ENCODE peak calls at places on chromosomes 4 and X, in nine cellular contexts. Q is astrocyte, P is PC-9, O is adrenal gland, B is colonic mucosa, J is tibial nerve, S is tibial artery, V is HepG2, Y is HCT116. E is an unnamed sample.

GRCh38 chrX:78746496-78746895 is 1.0 kb upstream of the LPAR4 start:
- DNase-seq in O (no peak), V (no peak), Q (no peak), B (no peak), J (no peak), P (no peak), S (no peak), Y (no peak), E (no peak)

GRCh38 chr4:159516556-159516955 is 413.7 kb downstream of the RAPGEF2 start:
- DNase-seq in S (no peak), Q (peak; percentile 76), V (no peak), B (no peak), J (no peak), P (no peak), Y (no peak), O (no peak), E (no peak)

GRCh38 chr4:87121332-87122065 is 98.9 kb downstream of the KLHL8 start:
- DNase-seq in P (no peak), V (no peak), B (no peak), Q (peak; percentile 61), S (no peak), Y (no peak), O (no peak), J (no peak), E (no peak)

GRCh38 chr4:72326692-72327632 is 242.1 kb downstream of the ADAMTS3 start:
- DNase-seq in Q (peak; percentile 25), V (peak; percentile 33), J (no peak), O (no peak), S (no peak), P (no peak), Y (peak; percentile 8), B (no peak), E (no peak)

GRCh38 chr4:15006416-15007024 is 4.2 kb downstream of the CPEB2 start:
- DNase-seq in Q (peak; percentile 10), J (no peak), O (no peak), Y (no peak), V (no peak), S (no peak), B (no peak), P (no peak), E (no peak)

GRCh38 chr4:75698162-75698962 is 25.2 kb upstream of the G3BP2 start:
- DNase-seq in P (no peak), Q (no peak), Y (no peak), B (no peak), O (no peak), S (no peak), J (no peak), V (no peak), E (no peak)

GRCh38 chrX:2708016-2708415 is 16.9 kb downstream of the CD99 start:
- DNase-seq in B (no peak), Y (no peak), V (no peak), O (no peak), S (no peak), Q (no peak), J (no peak), P (no peak), E (no peak)

GRCh38 chr4:16897991-16898827 is at the start of gene LDB2:
- DNase-seq in Y (no peak), O (peak; percentile 53), S (peak; percentile 80), V (no peak), B (peak; percentile 32), Q (peak; percentile 91), J (peak; percentile 72), P (no peak), E (no peak)

GRCh38 chr4:57110635-57111546 is 706 bp upstream of the IGFBP7 start:
- DNase-seq in Q (peak; percentile 80), B (peak; percentile 29), S (peak; percentile 79), P (no peak), O (no peak), V (no peak), Y (no peak), J (peak; percentile 48), E (peak; percentile 72)

GRCh38 chrX:42869659-42870476 is 91.9 kb upstream of the PPP1R2C start:
- DNase-seq in Y (no peak), O (no peak), V (no peak), P (no peak), B (no peak), Q (no peak), S (no peak), J (no peak), E (no peak)

GRCh38 chr4:180828455-180829018 is 1414.7 kb upstream of the TENM3 start:
- DNase-seq in P (no peak), Q (peak; percentile 48), B (no peak), S (no peak), Y (peak; percentile 69), J (peak; percentile 59), V (peak; percentile 25), O (peak; percentile 42), E (no peak)

GRCh38 chr4:19382993-19383392 is 868.7 kb upstream of the SLIT2 start:
- DNase-seq in Q (peak; percentile 31), B (no peak), P (no peak), V (no peak), S (no peak), O (no peak), J (no peak), Y (no peak), E (no peak)

GRCh38 chr4:70559216-70559830 is 32.7 kb upstream of the AMBN start:
- DNase-seq in P (no peak), J (peak; percentile 67), Y (peak; percentile 35), V (peak; percentile 67), Q (peak; percentile 12), S (no peak), O (peak; percentile 35), B (peak; percentile 34), E (no peak)

GRCh38 chrX:63508668-63509067 is 157.5 kb upstream of the SPIN4 start:
- DNase-seq in Q (no peak), V (no peak), P (no peak), S (no peak), J (no peak), Y (no peak), B (no peak), O (no peak), E (no peak)

GRCh38 chr4:31007858-31008257 is 287.7 kb downstream of the PCDH7 start:
- DNase-seq in Q (no peak), P (no peak), S (no peak), V (no peak), J (no peak), Y (no peak), O (no peak), B (no peak), E (no peak)

GRCh38 chrX:119759333-119759766 is 962 bp downstream of the SOWAHD start:
- DNase-seq in Y (no peak), B (no peak), Q (no peak), V (no peak), S (no peak), P (no peak), J (no peak), O (no peak), E (peak; percentile 69)

DNA sequence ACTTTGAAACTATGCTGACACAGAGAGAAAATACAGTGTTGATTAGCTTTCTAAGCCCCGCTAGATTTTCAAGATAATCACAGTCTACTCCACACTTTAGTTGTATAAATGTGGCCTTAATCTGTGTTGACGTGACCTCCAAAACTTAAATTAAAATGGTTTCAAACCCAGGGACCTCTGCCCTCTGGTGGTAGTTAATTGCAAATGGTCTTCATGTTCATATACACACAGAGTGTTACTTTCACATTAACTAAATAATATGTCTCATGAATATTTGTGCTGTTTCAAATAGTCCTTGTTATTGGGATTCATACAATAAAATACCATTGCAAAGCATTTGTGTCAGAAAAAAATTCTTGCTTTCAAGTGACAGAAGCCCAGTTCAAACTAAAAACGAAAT is 64.3 kb downstream of the TASL start:
- DNase-seq in P (no peak), B (no peak), S (no peak), V (peak; percentile 4), Q (no peak), J (no peak), O (no peak), Y (no peak), E (no peak)
- TF ChIP-seq CTCF in P (peak; percentile 64), B (peak; percentile 59), S (no peak), V (peak; percentile 13), Q (peak; percentile 36), J (no peak), O (no peak), Y (peak; percentile 57), E (no peak)

GRCh38 chr4:181956502-181956901 is 286.7 kb upstream of the TENM3 start:
- DNase-seq in Q (peak; percentile 36), O (no peak), B (no peak), P (no peak), V (no peak), S (no peak), J (no peak), Y (no peak), E (no peak)
- H3K27ac ChIP-seq in Q (peak overlapping the region; percentile 92), O (no peak overlapping the region), B (no peak overlapping the region), P (no peak overlapping the region), V (no peak overlapping the region), S (no peak overlapping the region), J (peak overlapping the region; percentile 6), Y (no peak overlapping the region), E (no peak overlapping the region)

GRCh38 chr4:173524218-173525117 is 5.6 kb downstream of the HAND2 start:
- DNase-seq in Q (no peak), B (no peak), S (no peak), O (no peak), V (no peak), Y (no peak), P (no peak), J (no peak), E (peak; percentile 33)

GRCh38 chr4:173522160-173522873 is 7.7 kb downstream of the HAND2 start:
- DNase-seq in O (peak; percentile 59), S (peak; percentile 95), J (peak; percentile 73), B (peak; percentile 60), V (no peak), P (no peak), Q (peak; percentile 63), Y (no peak), E (peak; percentile 93)

GRCh38 chr4:173520921-173521473 is 9.0 kb downstream of the HAND2 start:
- DNase-seq in B (no peak), Y (no peak), S (no peak), P (no peak), O (no peak), V (no peak), J (no peak), Q (no peak), E (no peak)

GRCh38 chr4:173521474-173522159 is 8.4 kb downstream of the HAND2 start:
- DNase-seq in B (no peak), O (no peak), S (no peak), Y (no peak), P (no peak), Q (no peak), J (no peak), V (no peak), E (no peak)

DNA sequence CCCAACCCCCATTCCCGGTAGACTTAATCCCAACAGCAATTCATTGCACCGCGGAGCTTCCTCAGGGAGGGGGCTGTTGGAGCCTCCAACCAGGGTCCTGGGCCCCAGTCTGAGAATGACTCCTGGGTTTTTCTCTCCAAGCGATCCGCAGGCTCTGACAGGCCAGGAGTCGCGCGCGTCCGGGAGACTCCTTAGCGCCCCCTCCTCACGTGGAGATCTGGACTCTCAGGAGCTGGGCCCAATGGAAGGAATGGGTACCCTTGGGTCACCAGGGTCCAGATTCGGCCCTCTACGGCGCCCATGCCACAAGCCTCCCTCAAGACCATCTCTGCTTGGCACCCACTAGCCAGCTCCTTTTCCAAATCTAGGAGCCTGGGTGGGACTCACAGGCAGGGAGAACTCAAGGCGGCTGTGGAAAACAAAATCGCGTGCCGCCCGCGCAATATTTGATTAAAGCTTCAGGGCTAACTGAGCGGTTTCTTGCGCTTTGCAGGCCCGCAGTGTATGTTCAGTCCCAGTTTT is 7.1 kb downstream of the HAND2 start:
- DNase-seq in P (no peak), Y (no peak), B (no peak), J (no peak), O (no peak), Q (no peak), V (no peak), S (no peak), E (no peak)
- H3K9me3 ChIP-seq in P (no peaks in the 10 kb centered on the region), Y (no peaks in the 10 kb centered on the region), B (no peaks in the 10 kb centered on the region), J (no peaks in the 10 kb centered on the region), O (no peaks in the 10 kb centered on the region), Q (peaks cover 2% of the 10 kb centered on the region), V (no peaks in the 10 kb centered on the region), S (no peaks in the 10 kb centered on the region), E (no peaks in the 10 kb centered on the region)

GRCh38 chr4:40842318-40842717 is 92.6 kb downstream of the NSUN7 start:
- DNase-seq in Y (no peak), S (no peak), B (no peak), V (no peak), O (no peak), Q (peak; percentile 39), J (no peak), P (no peak), E (no peak)
- TF ChIP-seq CTCF in Y (no peak), S (no peak), B (no peak), V (no peak), O (no peak), Q (no peak), J (no peak), P (no peak), E (no peak)

E was measured in upper lobe of left lung.